ENCODE peak calls at places on chromosomes 6 and 20, in five cellular contexts. E is cardiac fibroblast; L is activated CD8-positive, alpha-beta memory T cell treated with anti-CD3 and anti-CD28 coated beads for 24 hours; V is NCI-H2029; W is AG09319. A is an unnamed sample.

GRCh38 chr6:90217621-90218496 is 78.8 kb downstream of the BACH2 start:
- DNase-seq in E (no peak), L (peak), V (peak), W (peak), A (peak)

GRCh38 chr6:14598017-14598864 is 480.7 kb downstream of the CD83 start:
- DNase-seq in E (no peak), L (no peak), V (no peak), W (no peak), A (no peak)

GRCh38 chr20:17936306-17936790 is 32.2 kb downstream of the SNX5 start:
- DNase-seq in E (no peak), L (no peak), V (no peak), W (no peak), A (no peak)

GRCh38 chr6:11198663-11199603 is 33.5 kb downstream of the NEDD9 start:
- DNase-seq in E (no peak), L (no peak), V (peak), W (no peak), A (no peak)

GRCh38 chr6:15970517-15970916 is 158.4 kb upstream of the MYLIP start:
- DNase-seq in E (no peak), L (no peak), V (no peak), W (no peak), A (no peak)

GRCh38 chr20:54458219-54458618 is 17.2 kb upstream of the DOK5 start:
- DNase-seq in E (no peak), L (no peak), V (no peak), W (no peak), A (no peak)

GRCh38 chr6:40436685-40437604 is 150.2 kb downstream of the LRFN2 start:
- DNase-seq in E (no peak), L (no peak), V (peak), W (no peak), A (no peak)

GRCh38 chr6:35496036-35496850 is 636 bp downstream of the TEAD3 start:
- DNase-seq in E (peak), L (no peak), V (no peak), W (no peak), A (no peak)

GRCh38 chr6:57265755-57266221 is 43.7 kb upstream of the RAB23 start:
- DNase-seq in E (peak), L (no peak), V (no peak), W (no peak), A (no peak)

GRCh38 chr20:41992481-41992880 is 374.3 kb upstream of the CHD6 start:
- DNase-seq in E (no peak), L (no peak), V (no peak), W (no peak), A (peak)

GRCh38 chr6:124962617-124963415 is 579 bp downstream of the RNF217 start:
- DNase-seq in E (peak), L (no peak), V (no peak), W (no peak), A (no peak)

GRCh38 chr6:159304641-159305040 is 135.4 kb downstream of the FNDC1 start:
- DNase-seq in E (no peak), L (no peak), V (no peak), W (no peak), A (no peak)

GRCh38 chr6:71349395-71349794 is 60.8 kb downstream of the OGFRL1 start:
- DNase-seq in E (peak), L (no peak), V (no peak), W (no peak), A (no peak)

GRCh38 chr6:8177721-8178120 is 75.4 kb upstream of the EEF1E1 start:
- DNase-seq in E (no peak), L (no peak), V (no peak), W (no peak), A (no peak)

GRCh38 chr6:3403244-3404154 is 53.4 kb downstream of the SLC22A23 start:
- DNase-seq in E (no peak), L (no peak), V (peak), W (no peak), A (no peak)

GRCh38 chr20:32443386-32443974 is 85.3 kb downstream of the ASXL1 start:
- DNase-seq in E (no peak), L (no peak), V (no peak), W (no peak), A (no peak)

GRCh38 chr6:34462561-34462971 is 3.3 kb upstream of the PACSIN1 start:
- DNase-seq in E (peak), L (no peak), V (peak), W (no peak), A (peak)

GRCh38 chr6:56223995-56224394 is 23.4 kb downstream of the COL21A1 start:
- DNase-seq in E (peak), L (no peak), V (no peak), W (no peak), A (no peak)

GRCh38 chr20:8990770-8991169 is 78.1 kb upstream of the PLCB4 start:
- DNase-seq in E (no peak), L (no peak), V (no peak), W (no peak), A (no peak)

GRCh38 chr6:129184808-129185366 is 301.9 kb downstream of the LAMA2 start:
- DNase-seq in E (peak), L (no peak), V (no peak), W (no peak), A (no peak)

GRCh38 chr20:46694484-46694883 is 5.2 kb upstream of the TP53RK start:
- DNase-seq in E (peak), L (no peak), V (peak), W (no peak), A (no peak)

GRCh38 chr20:41175201-41175651 is 37.9 kb downstream of the PLCG1 start:
- DNase-seq in E (no peak), L (no peak), V (no peak), W (no peak), A (peak)

GRCh38 chr20:564195-564594 is 20.6 kb upstream of the CSNK2A1 start:
- DNase-seq in E (no peak), L (no peak), V (no peak), W (no peak), A (no peak)

GRCh38 chr6:26157150-26157837 is 70.1 kb downstream of the HFE start:
- DNase-seq in E (no peak), L (peak), V (peak), W (no peak), A (peak)

GRCh38 chr20:18722381-18722780 is 91.2 kb upstream of the SCP2D1 start:
- DNase-seq in E (peak), L (no peak), V (no peak), W (no peak), A (no peak)

GRCh38 chr6:15791401-15792137 is 128.7 kb upstream of the DTNBP1 start:
- DNase-seq in E (no peak), L (no peak), V (no peak), W (no peak), A (no peak)

GRCh38 chr20:62792940-62793756 is 3.1 kb upstream of the MRGBP start:
- DNase-seq in E (no peak), L (no peak), V (no peak), W (no peak), A (no peak)

GRCh38 chr20:23412026-23412425 is 9.3 kb downstream of the NAPB start:
- DNase-seq in E (peak), L (no peak), V (no peak), W (no peak), A (peak)

GRCh38 chr20:41023549-41023948 is 5.1 kb upstream of the TOP1 start:
- DNase-seq in E (no peak), L (no peak), V (no peak), W (no peak), A (no peak)

GRCh38 chr20:30506100-30506499 is 751.4 kb upstream of the DEFB115 start:
- DNase-seq in E (no peak), L (no peak), V (no peak), W (no peak), A (no peak)

GRCh38 chr6:127195833-127196232 is 70.8 kb upstream of the RNF146 start:
- DNase-seq in E (no peak), L (no peak), V (no peak), W (no peak), A (no peak)

GRCh38 chr6:4664117-4664626 is 112.0 kb upstream of the CDYL start:
- DNase-seq in E (peak), L (no peak), V (no peak), W (peak), A (no peak)